ENCODE peak calls at places on chromosomes 2 and 18, in nine cellular contexts. K is ecto neural progenitor cell; V is Ammon's horn; J is RPMI8226; G is GDM1; M is HTR-8/SVneo; Y is activated CD4-positive, alpha-beta T cell treated with anti-CD3 and anti-CD28 coated beads, Interleukin-2, amount 10 ng/mL, durations not matched to agents 7 days and 5 days; F is CD8-positive, alpha-beta memory T cell; L is endothelial cell. A is an unnamed sample.

GRCh38 chr2:56167616-56168015 is 16.2 kb upstream of the CCDC85A start:
- DNase-seq in K (no peak), V (no peak), J (no peak), G (no peak), M (no peak), Y (no peak), F (no peak), L (no peak), A (no peak)

GRCh38 chr2:14558382-14558919 is 74.1 kb upstream of the LRATD1 start:
- DNase-seq in K (no peak), V (no peak), J (no peak), G (no peak), M (no peak), Y (no peak), F (no peak), L (no peak), A (no peak)

GRCh38 chr2:1620081-1620480 is 124.2 kb downstream of the PXDN start:
- DNase-seq in K (no peak), V (no peak), J (no peak), G (no peak), M (no peak), Y (no peak), F (no peak), L (no peak), A (no peak)

GRCh38 chr2:61853086-61853847 is 593 bp downstream of the FAM161A start:
- DNase-seq in K (no peak), V (peak; percentile 86), J (peak; percentile 42), G (no peak), M (peak; percentile 79), Y (peak; percentile 6), F (no peak), L (no peak), A (peak; percentile 65)

GRCh38 chr2:218781691-218782528 is at the start of gene CYP27A1:
- DNase-seq in K (peak; percentile 70), V (peak; percentile 62), J (no peak), G (no peak), M (no peak), Y (no peak), F (no peak), L (peak; percentile 38), A (no peak)

GRCh38 chr18:10015941-10016819 is 102.4 kb downstream of the VAPA start:
- DNase-seq in K (no peak), V (peak; percentile 56), J (no peak), G (no peak), M (peak; percentile 44), Y (no peak), F (no peak), L (no peak), A (no peak)

GRCh38 chr18:56869189-56869777 is 218.1 kb downstream of the WDR7 start:
- DNase-seq in K (no peak), V (peak; percentile 85), J (peak; percentile 55), G (peak; percentile 10), M (peak; percentile 3), Y (peak; percentile 25), F (no peak), L (peak; percentile 26), A (peak; percentile 21)

GRCh38 chr2:158102446-158102845 is 770 bp downstream of the UPP2 start:
- DNase-seq in K (no peak), V (no peak), J (no peak), G (no peak), M (no peak), Y (no peak), F (no peak), L (no peak), A (no peak)

GRCh38 chr18:8253943-8254342 is 355.3 kb upstream of the RAB12 start:
- DNase-seq in K (no peak), V (no peak), J (no peak), G (no peak), M (no peak), Y (no peak), F (no peak), L (no peak), A (no peak)

GRCh38 chr2:12417811-12418210 is 298.9 kb upstream of the TRIB2 start:
- DNase-seq in K (peak; percentile 5), V (no peak), J (no peak), G (no peak), M (no peak), Y (no peak), F (no peak), L (no peak), A (no peak)

GRCh38 chr2:147045113-147045512 is 799.7 kb upstream of the ACVR2A start:
- DNase-seq in K (peak; percentile 69), V (peak; percentile 13), J (peak; percentile 19), G (peak; percentile 4), M (no peak), Y (peak; percentile 48), F (no peak), L (peak; percentile 71), A (no peak)

GRCh38 chr2:48122166-48122565 is 215.9 kb upstream of the FBXO11 start:
- DNase-seq in K (no peak), V (no peak), J (no peak), G (no peak), M (no peak), Y (no peak), F (no peak), L (no peak), A (no peak)

GRCh38 chr2:51918113-51918512 is 886.2 kb upstream of the NRXN1 start:
- DNase-seq in K (no peak), V (no peak), J (no peak), G (no peak), M (no peak), Y (no peak), F (no peak), L (no peak), A (no peak)

GRCh38 chr2:68734688-68735525 is at the start of gene ARHGAP25:
- DNase-seq in K (no peak), V (peak; percentile 63), J (no peak), G (peak; percentile 87), M (no peak), Y (peak; percentile 71), F (peak; percentile 67), L (no peak), A (no peak)

GRCh38 chr2:59066787-59067399 is 825.8 kb upstream of the FANCL start:
- DNase-seq in K (no peak), V (no peak), J (no peak), G (no peak), M (no peak), Y (no peak), F (no peak), L (no peak), A (no peak)

GRCh38 chr18:28365406-28365805 is 188.5 kb upstream of the CDH2 start:
- DNase-seq in K (no peak), V (no peak), J (no peak), G (no peak), M (no peak), Y (no peak), F (no peak), L (no peak), A (no peak)

GRCh38 chr2:195660265-195660890 is 3.4 kb downstream of the SLC39A10 start:
- DNase-seq in K (peak; percentile 53), V (peak; percentile 84), J (peak; percentile 82), G (peak; percentile 48), M (peak; percentile 35), Y (peak; percentile 91), F (peak; percentile 80), L (peak; percentile 73), A (peak; percentile 20)

GRCh38 chr18:13603304-13604019 is 122.9 kb downstream of the FAM210A start:
- DNase-seq in K (no peak), V (no peak), J (no peak), G (no peak), M (no peak), Y (peak; percentile 3), F (no peak), L (no peak), A (no peak)